ENCODE peak calls at places on chromosome 19, in five cellular contexts. G is A549, T is activated T-cell treated with anti-CD3 and anti-CD28 coated beads for 1 hour, K is fibroblast of the conjunctiva, R is left colon. J is an unnamed sample.

GRCh38 chr19:44746946-44747738 is 1.4 kb upstream of the BCL3 start:
- DNase-seq in T (peak), R (peak), K (peak), G (peak), J (peak)

GRCh38 chr19:5147971-5148793 is 179.3 kb downstream of the KDM4B start:
- DNase-seq in G (no peak), R (peak), K (no peak), T (no peak), J (no peak)

GRCh38 chr19:3176715-3177501 is 1.7 kb upstream of the S1PR4 start:
- DNase-seq in K (no peak), T (peak), R (peak), G (peak), J (peak)

GRCh38 chr19:46299004-46299509 is 2.2 kb downstream of the HIF3A start:
- DNase-seq in R (peak), T (no peak), K (peak), G (peak), J (peak)

GRCh38 chr19:45901432-45901903 is 945 bp downstream of the MYPOP start:
- DNase-seq in K (no peak), T (no peak), R (no peak), G (no peak), J (no peak)

GRCh38 chr19:16351133-16351809 is 26.6 kb downstream of the KLF2 start:
- DNase-seq in K (no peak), T (no peak), G (no peak), R (no peak), J (no peak)

GRCh38 chr19:45713141-45713540 is 17.6 kb downstream of the FBXO46 start:
- DNase-seq in G (no peak), T (no peak), R (no peak), K (no peak), J (no peak)

GRCh38 chr19:18754501-18754900 is 36.6 kb downstream of the COMP start:
- DNase-seq in R (no peak), G (no peak), K (no peak), T (no peak), J (no peak)

GRCh38 chr19:33063356-33064116 is 1.2 kb downstream of the RHPN2 start:
- DNase-seq in T (no peak), G (no peak), R (peak), K (no peak), J (no peak)

GRCh38 chr19:13077233-13077632 is 25.4 kb downstream of the LYL1 start:
- DNase-seq in G (no peak), K (no peak), T (no peak), R (no peak), J (no peak)

GRCh38 chr19:1106841-1107654 is 3.3 kb downstream of the GPX4 start:
- DNase-seq in K (no peak), R (no peak), T (no peak), G (no peak), J (no peak)

GRCh38 chr19:6464070-6464873 is at the start of gene CRB3:
- DNase-seq in R (peak), T (peak), G (peak), K (no peak), J (no peak)

GRCh38 chr19:28537896-28538295 is 675.1 kb downstream of the UQCRFS1 start:
- DNase-seq in R (no peak), T (no peak), G (no peak), K (no peak), J (no peak)

GRCh38 chr19:44658069-44658727 is 13.1 kb upstream of the CEACAM19 start:
- DNase-seq in K (no peak), T (no peak), G (no peak), R (no peak), J (no peak)

GRCh38 chr19:11373166-11373884 is 1.1 kb upstream of the SWSAP1 start:
- DNase-seq in R (no peak), T (no peak), G (no peak), K (no peak), J (no peak)

GRCh38 chr19:2076481-2077082 is 19.5 kb downstream of the MOB3A start:
- DNase-seq in K (no peak), T (no peak), G (no peak), R (no peak), J (no peak)

GRCh38 chr19:10289836-10290438 is at the start of gene ICAM5:
- DNase-seq in T (no peak), K (no peak), G (no peak), R (no peak), J (no peak)

GRCh38 chr19:46692918-46693722 is 23.8 kb downstream of the PRKD2 start:
- DNase-seq in T (no peak), G (no peak), R (no peak), K (no peak), J (no peak)

GRCh38 chr19:55503447-55504251 is 15.4 kb downstream of the SSC5D start:
- DNase-seq in G (peak), R (peak), K (peak), T (peak), J (peak)

GRCh38 chr19:567296-567900 is 5.0 kb upstream of the BSG start:
- DNase-seq in T (no peak), K (no peak), G (no peak), R (no peak), J (no peak)

GRCh38 chr19:55370305-55370988 is at the start of gene IL11:
- DNase-seq in R (no peak), G (peak), T (no peak), K (no peak), J (no peak)

GRCh38 chr19:13908674-13909073 is 2.7 kb downstream of the CC2D1A start:
- DNase-seq in K (no peak), T (no peak), R (no peak), G (no peak), J (no peak)

GRCh38 chr19:55599468-55600335 is at the start of the genes FIZ1 and ZNF524:
- DNase-seq in G (peak), K (peak), R (peak), T (peak), J (peak)

GRCh38 chr19:18776736-18777135 is 14.4 kb downstream of the COMP start:
- DNase-seq in G (no peak), R (no peak), K (no peak), T (no peak), J (no peak)

GRCh38 chr19:49766938-49767315 is at the start of gene AP2A1:
- DNase-seq in R (no peak), G (no peak), K (no peak), T (no peak), J (no peak)

GRCh38 chr19:12841094-12841493 is 2.8 kb downstream of the MAST1 start:
- DNase-seq in K (no peak), G (no peak), T (no peak), R (no peak), J (no peak)

GRCh38 chr19:16851031-16851712 is 22.0 kb downstream of the SIN3B start:
- DNase-seq in R (no peak), G (no peak), K (no peak), T (no peak), J (no peak)

GRCh38 chr19:46116121-46116520 is 8.4 kb downstream of the IGFL3 start:
- DNase-seq in K (no peak), R (no peak), G (no peak), T (no peak), J (no peak)

GRCh38 chr19:49339364-49340068 is 4.3 kb downstream of the CD37 start:
- DNase-seq in G (no peak), R (peak), T (no peak), K (peak), J (peak)

GRCh38 chr19:35042954-35043604 is 1.6 kb downstream of the HPN start:
- DNase-seq in T (no peak), K (no peak), R (no peak), G (no peak), J (no peak)

GRCh38 chr19:53102701-53103140 is 501 bp downstream of the ZNF160 start:
- DNase-seq in K (no peak), R (peak), T (peak), G (no peak), J (peak)

GRCh38 chr19:20162821-20163220 is 4.2 kb upstream of the ZNF486 start:
- DNase-seq in K (no peak), T (no peak), G (no peak), R (no peak), J (no peak)

GRCh38 chr19:15124572-15125231 is 17.5 kb downstream of the SYDE1 start:
- DNase-seq in G (no peak), T (no peak), R (peak), K (no peak), J (no peak)

GRCh38 chr19:52138614-52139290 is 986 bp downstream of the ZNF616 start:
- DNase-seq in K (no peak), R (peak), G (no peak), T (no peak), J (no peak)

GRCh38 chr19:2455481-2456300 is 1.1 kb downstream of the LMNB2 start:
- DNase-seq in K (no peak), R (peak), T (no peak), G (no peak), J (no peak)

GRCh38 chr19:5048727-5049553 is 80.0 kb downstream of the KDM4B start:
- DNase-seq in T (no peak), R (peak), K (no peak), G (peak), J (peak)